ENCODE peak calls at places on chromosomes 6 and 20, in six cellular contexts. One of them, this sample, is unnamed.

GRCh38 chr20:8148501-8148900 is 16.4 kb downstream of the PLCB1 start:
- DNase-seq in RWPE2: no peak
- DNase-seq in heart left ventricle: no peak
- DNase-seq in heart right ventricle: no peak
- DNase-seq in endothelial cell of umbilical vein: peak; percentile 89
- DNase-seq in stomach: no peak
- DNase-seq in this sample: no peak

GRCh38 chr6:166637001-166637400 is 9.9 kb upstream of the RPS6KA2 start:
- DNase-seq in RWPE2: no peak
- DNase-seq in heart left ventricle: no peak
- DNase-seq in heart right ventricle: no peak
- DNase-seq in endothelial cell of umbilical vein: no peak
- DNase-seq in stomach: no peak
- DNase-seq in this sample: no peak

GRCh38 chr6:41846666-41847237 is 48.4 kb downstream of the USP49 start:
- DNase-seq in RWPE2: peak; percentile 90
- DNase-seq in heart left ventricle: peak; percentile 43
- DNase-seq in heart right ventricle: peak; percentile 83
- DNase-seq in endothelial cell of umbilical vein: peak; percentile 99
- DNase-seq in stomach: peak; percentile 53
- DNase-seq in this sample: no peak

GRCh38 chr6:1024587-1024986 is 287.3 kb upstream of the FOXQ1 start:
- DNase-seq in RWPE2: no peak
- DNase-seq in heart left ventricle: no peak
- DNase-seq in heart right ventricle: no peak
- DNase-seq in endothelial cell of umbilical vein: no peak
- DNase-seq in stomach: no peak
- DNase-seq in this sample: no peak

GRCh38 chr6:119330520-119330919 is 19.0 kb downstream of the MAN1A1 start:
- DNase-seq in RWPE2: no peak
- DNase-seq in heart left ventricle: no peak
- DNase-seq in heart right ventricle: no peak
- DNase-seq in endothelial cell of umbilical vein: no peak
- DNase-seq in stomach: no peak
- DNase-seq in this sample: no peak

GRCh38 chr6:43455034-43455747 is at the start of gene DLK2:
- DNase-seq in RWPE2: no peak
- DNase-seq in heart left ventricle: no peak
- DNase-seq in heart right ventricle: no peak
- DNase-seq in endothelial cell of umbilical vein: no peak
- DNase-seq in stomach: no peak
- DNase-seq in this sample: no peak

GRCh38 chr6:167422934-167423333 is 98.0 kb downstream of the TTLL2 start:
- DNase-seq in RWPE2: no peak
- DNase-seq in heart left ventricle: no peak
- DNase-seq in heart right ventricle: no peak
- DNase-seq in endothelial cell of umbilical vein: no peak
- DNase-seq in stomach: no peak
- DNase-seq in this sample: no peak

GRCh38 chr6:113875470-113875869 is 18.3 kb downstream of the MARCKS start:
- DNase-seq in RWPE2: no peak
- DNase-seq in heart left ventricle: no peak
- DNase-seq in heart right ventricle: no peak
- DNase-seq in endothelial cell of umbilical vein: no peak
- DNase-seq in stomach: no peak
- DNase-seq in this sample: no peak

GRCh38 chr6:73116330-73116729 is 109.0 kb downstream of the KHDC1L start:
- DNase-seq in RWPE2: no peak
- DNase-seq in heart left ventricle: no peak
- DNase-seq in heart right ventricle: no peak
- DNase-seq in endothelial cell of umbilical vein: no peak
- DNase-seq in stomach: no peak
- DNase-seq in this sample: no peak

GRCh38 chr6:34315780-34316179 is 67.0 kb upstream of the SMIM29 start:
- DNase-seq in RWPE2: no peak
- DNase-seq in heart left ventricle: no peak
- DNase-seq in heart right ventricle: no peak
- DNase-seq in endothelial cell of umbilical vein: no peak
- DNase-seq in stomach: no peak
- DNase-seq in this sample: no peak

DNA sequence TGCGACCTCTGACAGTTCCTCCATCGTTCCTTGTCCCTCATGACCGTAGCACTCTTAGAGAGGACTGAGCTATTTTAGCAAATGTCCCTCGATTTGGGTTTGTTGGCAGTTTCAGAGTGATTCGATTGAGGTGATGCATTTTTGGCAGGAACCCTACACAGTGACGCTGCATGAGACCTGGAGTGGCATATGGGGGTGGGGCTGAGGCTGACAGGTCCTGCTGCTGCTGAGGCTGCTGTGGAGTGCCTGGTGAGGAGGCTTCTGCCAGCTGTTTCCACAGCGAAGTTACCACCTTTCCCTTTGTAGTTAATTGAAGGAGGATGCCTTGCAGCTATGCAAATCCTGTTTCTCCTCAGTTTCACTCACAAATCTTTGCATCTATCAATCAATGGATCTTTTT is 19.8 kb downstream of the PXDC1 start:
- DNase-seq in RWPE2: no peak
- DNase-seq in heart left ventricle: no peak
- DNase-seq in heart right ventricle: no peak
- DNase-seq in endothelial cell of umbilical vein: no peak
- DNase-seq in stomach: no peak
- DNase-seq in this sample: no peak
- H3K36me3 ChIP-seq in RWPE2: peaks cover 86% of the 10 kb centered on the region
- H3K36me3 ChIP-seq in heart left ventricle: peaks cover 77% of the 10 kb centered on the region
- H3K36me3 ChIP-seq in heart right ventricle: peaks cover 7% of the 10 kb centered on the region
- H3K36me3 ChIP-seq in endothelial cell of umbilical vein: peaks cover 42% of the 10 kb centered on the region
- H3K36me3 ChIP-seq in stomach: peaks cover 83% of the 10 kb centered on the region
- H3K36me3 ChIP-seq in this sample: peaks cover 81% of the 10 kb centered on the region

GRCh38 chr20:47782920-47783552 is 2.2 kb downstream of the SULF2 start:
- DNase-seq in RWPE2: no peak
- DNase-seq in heart left ventricle: no peak
- DNase-seq in heart right ventricle: no peak
- DNase-seq in endothelial cell of umbilical vein: no peak
- DNase-seq in stomach: no peak
- DNase-seq in this sample: no peak

GRCh38 chr20:47778398-47779354 is 6.6 kb downstream of the SULF2 start:
- DNase-seq in RWPE2: no peak
- DNase-seq in heart left ventricle: no peak
- DNase-seq in heart right ventricle: no peak
- DNase-seq in endothelial cell of umbilical vein: no peak
- DNase-seq in stomach: no peak
- DNase-seq in this sample: no peak

GRCh38 chr20:47782091-47782490 is 3.2 kb downstream of the SULF2 start:
- DNase-seq in RWPE2: no peak
- DNase-seq in heart left ventricle: no peak
- DNase-seq in heart right ventricle: no peak
- DNase-seq in endothelial cell of umbilical vein: no peak
- DNase-seq in stomach: no peak
- DNase-seq in this sample: no peak

GRCh38 chr20:47781631-47782030 is 3.6 kb downstream of the SULF2 start:
- DNase-seq in RWPE2: no peak
- DNase-seq in heart left ventricle: no peak
- DNase-seq in heart right ventricle: no peak
- DNase-seq in endothelial cell of umbilical vein: no peak
- DNase-seq in stomach: no peak
- DNase-seq in this sample: no peak

DNA sequence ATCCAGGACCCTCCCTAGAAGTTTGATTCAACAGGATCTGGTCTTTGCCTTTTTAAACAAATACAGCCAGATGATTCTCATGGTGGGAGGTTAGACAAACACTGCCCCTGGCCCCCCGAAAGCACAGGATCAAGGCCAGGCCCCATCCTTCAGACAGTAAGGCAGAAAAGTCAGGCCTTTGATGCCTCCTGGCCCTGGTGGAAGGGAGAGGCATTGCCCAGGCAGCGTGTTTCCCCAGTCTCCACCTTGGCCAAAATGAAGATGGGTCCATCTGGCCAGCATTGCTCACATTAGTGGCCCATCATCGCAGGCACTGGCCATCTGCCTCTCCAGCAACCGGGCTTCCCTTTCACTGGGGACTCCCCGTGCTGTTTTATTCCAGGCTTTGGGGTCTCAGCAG is 4.3 kb downstream of the SULF2 start:
- DNase-seq in RWPE2: no peak
- DNase-seq in heart left ventricle: no peak
- DNase-seq in heart right ventricle: no peak
- DNase-seq in endothelial cell of umbilical vein: no peak
- DNase-seq in stomach: no peak
- DNase-seq in this sample: no peak
- TF ChIP-seq CTCF in RWPE2: no peak
- TF ChIP-seq CTCF in heart left ventricle: no peak
- TF ChIP-seq CTCF in heart right ventricle: no peak
- TF ChIP-seq CTCF in endothelial cell of umbilical vein: peak; percentile 3
- TF ChIP-seq CTCF in stomach: no peak
- TF ChIP-seq CTCF in this sample: no peak

GRCh38 chr6:151324079-151324825 is 67.1 kb downstream of the ZBTB2 start:
- DNase-seq in RWPE2: peak; percentile 60
- DNase-seq in heart left ventricle: peak; percentile 83
- DNase-seq in heart right ventricle: peak; percentile 83
- DNase-seq in endothelial cell of umbilical vein: peak; percentile 94
- DNase-seq in stomach: peak; percentile 80
- DNase-seq in this sample: peak; percentile 81

GRCh38 chr6:151325075-151326050 is 66.0 kb downstream of the ZBTB2 start:
- DNase-seq in RWPE2: no peak
- DNase-seq in heart left ventricle: peak; percentile 73
- DNase-seq in heart right ventricle: peak; percentile 49
- DNase-seq in endothelial cell of umbilical vein: peak; percentile 89
- DNase-seq in stomach: peak; percentile 48
- DNase-seq in this sample: peak; percentile 72

GRCh38 chr6:151330130-151330715 is 61.1 kb downstream of the ZBTB2 start:
- DNase-seq in RWPE2: no peak
- DNase-seq in heart left ventricle: no peak
- DNase-seq in heart right ventricle: no peak
- DNase-seq in endothelial cell of umbilical vein: no peak
- DNase-seq in stomach: no peak
- DNase-seq in this sample: no peak

GRCh38 chr6:151322570-151322969 is 68.8 kb downstream of the ZBTB2 start:
- DNase-seq in RWPE2: no peak
- DNase-seq in heart left ventricle: no peak
- DNase-seq in heart right ventricle: no peak
- DNase-seq in endothelial cell of umbilical vein: no peak
- DNase-seq in stomach: no peak
- DNase-seq in this sample: no peak

GRCh38 chr6:151327079-151327478 is 64.3 kb downstream of the ZBTB2 start:
- DNase-seq in RWPE2: no peak
- DNase-seq in heart left ventricle: no peak
- DNase-seq in heart right ventricle: no peak
- DNase-seq in endothelial cell of umbilical vein: no peak
- DNase-seq in stomach: no peak
- DNase-seq in this sample: no peak
- H3K27ac ChIP-seq in RWPE2: no peak overlapping the region
- H3K27ac ChIP-seq in heart left ventricle: no peak overlapping the region
- H3K27ac ChIP-seq in heart right ventricle: peak overlapping the region; percentile 1
- H3K27ac ChIP-seq in endothelial cell of umbilical vein: peak overlapping the region; percentile 28
- H3K27ac ChIP-seq in stomach: no peak overlapping the region
- H3K27ac ChIP-seq in this sample: no peak overlapping the region

GRCh38 chr20:4667371-4667773 is 54.3 kb upstream of the PRND start:
- DNase-seq in RWPE2: no peak
- DNase-seq in heart left ventricle: no peak
- DNase-seq in heart right ventricle: no peak
- DNase-seq in endothelial cell of umbilical vein: no peak
- DNase-seq in stomach: no peak
- DNase-seq in this sample: no peak
- H3K36me3 ChIP-seq in RWPE2: no peaks in the 10 kb centered on the region
- H3K36me3 ChIP-seq in heart left ventricle: no peaks in the 10 kb centered on the region
- H3K36me3 ChIP-seq in heart right ventricle: no peaks in the 10 kb centered on the region
- H3K36me3 ChIP-seq in endothelial cell of umbilical vein: no peaks in the 10 kb centered on the region
- H3K36me3 ChIP-seq in stomach: no peaks in the 10 kb centered on the region
- H3K36me3 ChIP-seq in this sample: no peaks in the 10 kb centered on the region